ENCODE peak calls at places on chromosomes 13 and 19, in eight cellular contexts. B, K, M, V, W, F, G and I are unnamed samples.

GRCh38 chr19:38862321-38863059 is 12.7 kb upstream of the HNRNPL start:
- DNase-seq in B (peak), F (no peak), G (no peak), V (peak), K (no peak), M (no peak), W (peak), I (peak)

GRCh38 chr13:98504371-98504963 is 72.4 kb downstream of the STK24 start:
- DNase-seq in M (no peak), K (no peak), W (no peak), G (no peak), V (no peak), F (no peak), B (no peak), I (no peak)

GRCh38 chr13:24671367-24672117 is 8.7 kb upstream of the ATP12A start:
- DNase-seq in G (peak), K (peak), B (peak), V (no peak), F (peak), W (peak), M (no peak), I (no peak)

GRCh38 chr13:48505597-48506091 is 27.2 kb downstream of the RCBTB2 start:
- DNase-seq in V (no peak), B (peak), G (no peak), M (no peak), K (peak), F (peak), W (no peak), I (no peak)

GRCh38 chr13:113624235-113624587 is 33.8 kb downstream of the ATP4B start:
- DNase-seq in G (no peak), K (no peak), F (no peak), W (no peak), B (no peak), V (no peak), M (no peak), I (no peak)

GRCh38 chr19:49801966-49802661 is 11.0 kb downstream of the FUZ start:
- DNase-seq in K (no peak), V (peak), W (peak), M (peak), B (no peak), G (no peak), F (peak), I (peak)

GRCh38 chr13:38785490-38785889 is 98.6 kb downstream of the FREM2 start:
- DNase-seq in G (no peak), W (no peak), F (no peak), V (no peak), K (no peak), B (no peak), M (no peak), I (no peak)

GRCh38 chr13:48864100-48864499 is 111.6 kb upstream of the FNDC3A start:
- DNase-seq in M (no peak), G (no peak), B (no peak), W (no peak), F (no peak), K (no peak), V (no peak), I (no peak)

GRCh38 chr19:10884273-10884672 is 12.9 kb downstream of the CARM1 start:
- DNase-seq in F (peak), V (no peak), W (peak), M (no peak), K (peak), B (no peak), G (peak), I (no peak)

GRCh38 chr13:49858183-49858856 is 65.8 kb upstream of the KPNA3 start:
- DNase-seq in G (no peak), W (peak), V (no peak), F (peak), K (peak), M (no peak), B (peak), I (peak)

GRCh38 chr19:36573948-36574726 is 1.0 kb upstream of the ZNF529 start:
- DNase-seq in G (no peak), F (peak), V (no peak), W (peak), K (peak), B (no peak), M (no peak), I (peak)

GRCh38 chr13:36820222-36820621 is 1.2 kb downstream of the RFXAP start:
- DNase-seq in W (no peak), B (no peak), F (no peak), M (no peak), K (no peak), G (no peak), V (no peak), I (no peak)

GRCh38 chr19:34241513-34242337 is 12.6 kb upstream of the GARRE1 start:
- DNase-seq in W (no peak), V (peak), B (no peak), K (peak), M (no peak), F (no peak), G (no peak), I (no peak)

GRCh38 chr13:77737583-77738200 is 40.2 kb downstream of the SLAIN1 start:
- DNase-seq in W (no peak), G (no peak), M (no peak), K (no peak), F (no peak), V (no peak), B (no peak), I (no peak)

GRCh38 chr13:40388617-40389016 is 277.8 kb downstream of the FOXO1 start:
- DNase-seq in B (no peak), G (no peak), F (peak), W (peak), K (no peak), M (no peak), V (no peak), I (no peak)

GRCh38 chr13:109844396-109844795 is 58.0 kb upstream of the IRS2 start:
- DNase-seq in W (peak), F (peak), M (no peak), K (peak), G (no peak), V (no peak), B (no peak), I (peak)

GRCh38 chr19:56308792-56309191 is 5.8 kb downstream of the ZSCAN5A start:
- DNase-seq in K (no peak), G (no peak), M (no peak), V (no peak), W (no peak), B (no peak), F (no peak), I (no peak)

GRCh38 chr19:56312787-56313343 is 1.8 kb downstream of the ZSCAN5A start:
- DNase-seq in B (no peak), W (no peak), G (no peak), V (no peak), M (no peak), K (no peak), F (no peak), I (no peak)

GRCh38 chr19:56312337-56312736 is 2.3 kb downstream of the ZSCAN5A start:
- DNase-seq in W (no peak), B (no peak), K (no peak), M (no peak), G (no peak), F (no peak), V (no peak), I (no peak)

GRCh38 chr19:56310462-56310861 is 4.2 kb downstream of the ZSCAN5A start:
- DNase-seq in M (no peak), B (no peak), K (no peak), F (no peak), V (no peak), G (no peak), W (no peak), I (no peak)

GRCh38 chr19:56309511-56310185 is 5.0 kb downstream of the ZSCAN5A start:
- DNase-seq in M (no peak), G (peak), B (no peak), W (peak), V (peak), K (no peak), F (peak), I (no peak)
- H3K4me3 ChIP-seq in M (no peak), G (no peak), B (no peak), W (no peak), V (no peak), K (no peak), F (no peak), I (no peak)

GRCh38 chr13:102580552-102581169 is 16.1 kb upstream of the TPP2 start:
- DNase-seq in G (peak), M (no peak), V (no peak), F (peak), B (peak), K (peak), W (peak), I (no peak)
- TF ChIP-seq CTCF in G (peak), M (peak), V (peak), F (peak), B (peak), K (peak), W (peak), I (peak)

GRCh38 chr19:57949296-57949695 is 1.8 kb upstream of the ZNF256 start:
- DNase-seq in W (no peak), G (no peak), B (no peak), F (no peak), V (no peak), M (no peak), K (no peak), I (no peak)
- H3K4me3 ChIP-seq in W (no peak), G (no peak), B (no peak), F (no peak), V (no peak), M (no peak), K (no peak), I (no peak)

GRCh38 chr13:30164141-30164540 is 143.2 kb downstream of the KATNAL1 start:
- DNase-seq in V (no peak), G (no peak), W (no peak), M (no peak), F (no peak), B (no peak), K (no peak), I (no peak)

GRCh38 chr13:30165071-30165470 is 142.3 kb downstream of the KATNAL1 start:
- DNase-seq in G (no peak), V (no peak), B (no peak), F (no peak), K (no peak), M (no peak), W (no peak), I (no peak)

GRCh38 chr13:30169442-30169841 is 137.9 kb downstream of the KATNAL1 start:
- DNase-seq in M (no peak), W (no peak), G (no peak), F (no peak), B (no peak), V (no peak), K (no peak), I (no peak)

GRCh38 chr13:30170569-30170968 is 136.8 kb downstream of the KATNAL1 start:
- DNase-seq in G (no peak), W (no peak), M (no peak), F (no peak), V (no peak), B (no peak), K (no peak), I (no peak)

DNA sequence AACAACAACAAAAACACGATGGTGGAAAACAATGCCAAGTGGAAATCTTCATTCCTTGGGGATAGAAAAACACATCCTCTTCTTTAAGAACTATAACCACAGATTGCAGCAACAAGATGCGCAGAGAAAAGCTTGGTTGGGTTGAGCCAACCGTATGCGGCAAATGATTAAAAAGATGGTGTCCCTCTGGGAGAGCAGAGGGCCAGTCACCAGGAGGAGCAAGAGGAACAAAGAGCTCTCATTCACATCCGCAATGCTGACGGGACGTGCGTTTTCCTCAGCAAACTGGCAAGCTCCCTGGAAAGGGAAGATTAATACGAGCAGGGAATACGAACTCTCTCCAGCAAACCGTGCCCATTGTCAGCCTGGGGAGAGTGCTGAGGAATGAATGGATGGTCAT is 141.6 kb downstream of the KATNAL1 start:
- DNase-seq in B (peak), V (peak), K (no peak), W (peak), G (no peak), F (no peak), M (peak), I (no peak)
- TF ChIP-seq CTCF in B (peak), V (no peak), K (no peak), W (no peak), G (no peak), F (no peak), M (no peak), I (no peak)

GRCh38 chr19:18904334-18905057 is 8.5 kb upstream of the CERS1 start:
- DNase-seq in V (no peak), W (no peak), F (no peak), K (no peak), M (no peak), B (no peak), G (no peak), I (no peak)
- H3K4me3 ChIP-seq in V (no peak), W (no peak), F (no peak), K (no peak), M (no peak), B (no peak), G (no peak), I (no peak)